ENCODE peak calls at places on chromosomes 3 and 15, in eight cellular contexts. D is cardiac fibroblast, Y is PC-9, I is HFF-Myc, N is ovary, B is foreskin keratinocyte, T is GM23338, W is sigmoid colon. J is an unnamed sample.

GRCh38 chr3:186760141-186760813 is 23.1 kb upstream of the EIF4A2 start:
- DNase-seq in D (no peak), Y (peak; percentile 65), I (no peak), N (no peak), B (peak; percentile 100), T (no peak), W (no peak), J (no peak)

GRCh38 chr3:108124337-108125150 is 33.7 kb upstream of the CD47 start:
- DNase-seq in D (no peak), Y (no peak), I (no peak), N (no peak), B (no peak), T (peak; percentile 7), W (no peak), J (no peak)

GRCh38 chr15:100016632-100017031 is 283.4 kb upstream of the LYSMD4 start:
- DNase-seq in D (no peak), Y (no peak), I (no peak), N (no peak), B (no peak), T (no peak), W (no peak), J (no peak)

GRCh38 chr3:38655708-38656300 is 6.3 kb upstream of the SCN5A start:
- DNase-seq in D (peak; percentile 50), Y (peak; percentile 16), I (peak; percentile 26), N (no peak), B (peak; percentile 27), T (peak; percentile 90), W (peak; percentile 38), J (peak; percentile 48)

GRCh38 chr3:138389841-138390581 is 41.6 kb downstream of the MRAS start:
- DNase-seq in D (peak; percentile 91), Y (peak; percentile 59), I (peak; percentile 65), N (peak; percentile 71), B (peak; percentile 97), T (no peak), W (no peak), J (peak; percentile 80)

GRCh38 chr3:131349946-131350347 is 31.6 kb upstream of the NUDT16 start:
- DNase-seq in D (peak; percentile 66), Y (peak; percentile 82), I (peak; percentile 59), N (peak; percentile 57), B (peak; percentile 88), T (no peak), W (no peak), J (peak; percentile 62)

GRCh38 chr3:38348903-38349302 is 2.3 kb downstream of the XYLB start:
- DNase-seq in D (peak; percentile 32), Y (no peak), I (no peak), N (no peak), B (peak; percentile 67), T (no peak), W (no peak), J (peak; percentile 11)

GRCh38 chr3:122773856-122774535 is 19.6 kb downstream of the HSPBAP1 start:
- DNase-seq in D (no peak), Y (no peak), I (no peak), N (no peak), B (no peak), T (no peak), W (no peak), J (no peak)

GRCh38 chr15:52236015-52236414 is 44.8 kb upstream of the GNB5 start:
- DNase-seq in D (no peak), Y (no peak), I (no peak), N (no peak), B (no peak), T (no peak), W (no peak), J (no peak)

GRCh38 chr15:60555291-60555690 is 76.3 kb upstream of the ICE2 start:
- DNase-seq in D (no peak), Y (no peak), I (no peak), N (no peak), B (no peak), T (no peak), W (no peak), J (no peak)

GRCh38 chr3:141646760-141647561 is 91.1 kb upstream of the RNF7 start:
- DNase-seq in D (peak; percentile 84), Y (peak; percentile 19), I (peak; percentile 46), N (peak; percentile 73), B (peak; percentile 48), T (peak; percentile 82), W (no peak), J (peak; percentile 65)

GRCh38 chr3:168061332-168061996 is 34.3 kb downstream of the GOLIM4 start:
- DNase-seq in D (no peak), Y (no peak), I (no peak), N (no peak), B (no peak), T (no peak), W (no peak), J (no peak)

GRCh38 chr15:71275566-71276354 is 160.5 kb downstream of the THSD4 start:
- DNase-seq in D (no peak), Y (no peak), I (no peak), N (no peak), B (no peak), T (no peak), W (no peak), J (no peak)

GRCh38 chr3:64985072-64985471 is 297.3 kb upstream of the ADAMTS9 start:
- DNase-seq in D (no peak), Y (no peak), I (no peak), N (no peak), B (no peak), T (no peak), W (no peak), J (peak; percentile 22)

GRCh38 chr15:91357527-91357926 is 257.5 kb downstream of the SV2B start:
- DNase-seq in D (no peak), Y (no peak), I (no peak), N (no peak), B (no peak), T (no peak), W (no peak), J (no peak)

DNA sequence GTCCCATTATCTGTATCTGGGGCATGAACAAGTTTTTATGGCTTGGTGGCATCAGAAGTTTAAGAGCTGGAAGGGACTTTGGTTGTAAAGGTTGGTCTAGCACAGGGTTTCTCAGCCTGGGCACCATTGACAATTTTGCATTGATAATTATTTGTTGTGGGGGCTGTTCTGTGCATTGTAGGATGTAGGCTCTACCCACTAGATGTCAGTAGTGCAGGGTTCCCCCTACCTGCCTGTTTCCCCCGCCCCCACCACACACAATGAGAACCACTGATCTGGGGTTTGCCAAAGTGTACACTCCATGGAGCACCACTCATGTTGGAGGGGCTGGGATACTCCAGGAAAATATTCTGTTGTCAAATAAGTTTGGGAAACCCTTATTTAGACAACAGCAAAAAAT is 42.7 kb downstream of the PLCL2 start:
- DNase-seq in D (no peak), Y (no peak), I (no peak), N (no peak), B (no peak), T (no peak), W (no peak), J (no peak)
- TF ChIP-seq CTCF in D (no peak), Y (no peak), I (no peak), N (no peak), B (peak; percentile 18), T (peak; percentile 58), W (no peak), J (no peak)

DNA sequence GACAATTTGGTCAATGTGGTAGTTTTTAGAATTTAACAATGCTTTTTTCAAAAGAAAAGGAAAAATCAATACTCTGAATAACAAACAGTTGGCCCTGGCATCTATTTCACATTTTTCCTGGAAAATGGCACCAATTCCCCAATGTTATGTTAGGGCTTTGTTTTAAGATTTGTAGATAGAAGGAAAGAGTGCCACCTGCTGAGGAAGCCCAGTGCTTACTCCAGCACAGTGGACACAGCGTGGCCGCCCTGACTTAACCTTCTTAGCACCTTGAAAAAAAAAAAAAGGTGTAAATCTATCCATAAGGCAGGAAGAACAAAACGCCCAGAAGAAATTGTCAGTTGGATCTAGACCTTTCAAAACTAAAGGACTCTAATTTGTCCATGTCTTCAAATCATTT is 110.7 kb upstream of the CNTN4 start:
- DNase-seq in D (peak; percentile 1), Y (no peak), I (no peak), N (no peak), B (no peak), T (peak; percentile 45), W (no peak), J (no peak)
- TF ChIP-seq CTCF in D (no peak), Y (no peak), I (no peak), N (no peak), B (peak; percentile 48), T (peak; percentile 56), W (no peak), J (no peak)

DNA sequence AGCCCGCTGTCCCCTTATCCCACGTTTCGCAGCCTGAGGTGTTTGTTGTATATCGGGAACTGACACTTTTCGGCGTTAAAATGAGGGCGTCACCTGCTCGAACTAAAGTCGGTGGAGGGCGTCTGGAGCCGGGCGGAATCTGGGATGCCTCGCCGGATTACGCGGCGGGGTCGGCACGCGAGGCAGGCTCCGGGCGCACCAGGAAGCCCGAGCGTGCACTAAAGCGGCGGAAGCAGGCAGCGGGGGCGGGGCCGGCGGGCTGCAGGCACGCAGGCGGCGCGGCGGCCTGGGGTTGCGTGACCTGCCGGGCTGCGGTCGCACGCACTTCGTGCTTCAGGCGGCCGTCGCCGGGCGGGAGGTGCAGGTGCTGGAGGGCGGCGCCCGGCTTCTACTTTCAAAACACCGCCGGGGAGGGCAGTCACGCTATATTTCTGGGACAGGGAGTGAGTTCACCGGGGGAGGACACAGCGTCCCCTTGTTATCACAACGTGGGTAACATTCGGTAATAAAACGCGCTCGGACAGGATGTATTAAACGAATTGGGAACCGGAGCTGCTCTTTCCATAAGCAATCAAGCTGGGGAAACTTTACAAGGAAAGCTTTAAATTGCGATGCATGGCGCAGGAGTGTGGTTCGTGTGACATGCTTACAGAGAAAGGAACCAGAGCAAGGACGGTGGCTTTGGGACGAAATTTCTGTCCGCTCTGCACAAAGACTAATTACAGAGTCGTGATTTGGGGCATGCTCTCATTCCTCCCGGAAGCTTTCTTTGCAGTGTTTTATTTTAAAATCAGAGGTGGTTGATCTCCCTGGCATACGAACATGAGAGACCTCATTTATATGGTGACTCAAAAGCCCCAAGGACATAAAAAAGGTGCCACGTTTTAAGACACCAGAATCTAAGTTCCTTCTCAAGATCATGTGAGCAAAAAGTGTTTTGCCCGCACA is 9.1 kb upstream of the LEKR1 start:
- DNase-seq in D (peak; percentile 78), Y (peak; percentile 92), I (peak; percentile 78), N (peak; percentile 87), B (peak; percentile 86), T (peak; percentile 93), W (peak; percentile 85), J (peak; percentile 92)
- TF ChIP-seq CTCF in D (no peak), Y (peak; percentile 17), I (no peak), N (no peak), B (peak; percentile 34), T (peak; percentile 9), W (no peak), J (peak; percentile 2)

DNA sequence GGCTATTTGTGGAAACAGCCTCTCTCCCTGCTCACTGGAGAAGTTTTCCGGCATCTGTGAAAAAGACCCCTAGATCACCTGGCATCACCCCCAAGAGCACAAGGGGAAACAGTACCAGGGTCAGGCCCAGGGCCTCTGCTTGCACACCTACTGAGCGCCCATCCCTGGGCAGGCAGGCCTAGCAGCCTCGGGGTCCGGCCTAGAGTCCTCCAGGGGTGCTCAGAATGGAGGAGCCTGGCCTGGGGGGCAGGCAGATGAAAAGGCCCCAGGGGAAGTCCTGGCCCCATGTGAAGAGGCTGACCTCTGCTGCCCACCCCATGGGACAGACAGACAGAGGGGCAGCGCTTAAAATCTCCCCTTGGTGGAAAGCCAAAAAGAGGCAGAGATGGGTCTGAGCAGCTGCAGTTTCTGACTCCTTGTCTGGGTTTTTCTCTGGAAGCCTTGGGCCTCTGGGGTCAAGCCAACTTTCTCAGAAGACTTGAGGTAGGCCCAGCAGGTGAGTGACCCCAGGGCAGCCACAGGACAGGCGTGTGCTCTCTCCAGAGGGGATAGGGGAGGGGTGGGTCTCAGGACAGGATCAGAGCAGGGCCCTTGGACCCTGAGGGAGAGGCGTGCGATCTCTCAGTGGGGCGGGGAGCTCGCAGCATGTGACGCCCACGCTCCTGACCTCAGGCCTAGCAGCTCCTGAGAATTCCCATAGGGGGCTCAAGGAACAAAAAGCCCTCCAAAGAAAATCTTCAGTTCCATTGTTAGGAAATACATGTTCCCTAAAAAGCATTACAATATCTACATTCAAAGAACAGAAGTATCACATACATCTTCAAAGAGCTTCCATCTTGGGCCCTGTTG is 34.5 kb upstream of the DUSP7 start:
- DNase-seq in D (peak; percentile 18), Y (no peak), I (no peak), N (no peak), B (no peak), T (peak; percentile 41), W (peak; percentile 46), J (no peak)
- TF ChIP-seq CTCF in D (no peak), Y (no peak), I (no peak), N (no peak), B (no peak), T (no peak), W (no peak), J (no peak)